ENCODE peak calls at places on chromosomes 3 and 15, in six cellular contexts. L is right cardiac atrium; H is NCI-H1105 treated with DMSO at 0.1 percent for 48 hours; Z is anterior cingulate cortex; R is GM04504; T is stimulated activated CD4-positive, alpha-beta T cell treated with anti-CD3 and anti-CD28 coated beads, Interleukin-4, amount 100 ng/mL, for 48 hours. I is an unnamed sample.

GRCh38 chr15:52257734-52258062 is 37.9 kb downstream of the MYO5C start:
- DNase-seq in Z (no peak), H (peak; percentile 9), L (no peak), T (no peak), R (peak; percentile 27), I (no peak)

GRCh38 chr3:24508423-24508839 is 13.8 kb upstream of the THRB start:
- DNase-seq in Z (no peak), L (no peak), T (no peak), R (no peak), H (no peak), I (no peak)

GRCh38 chr15:62066663-62067447 is at the start of gene C2CD4A:
- DNase-seq in L (peak; percentile 54), Z (no peak), T (peak; percentile 50), R (no peak), H (peak; percentile 91), I (peak; percentile 11)

GRCh38 chr3:38646630-38647029 is 2.9 kb downstream of the SCN5A start:
- DNase-seq in Z (no peak), R (no peak), T (no peak), L (no peak), H (no peak), I (no peak)

GRCh38 chr15:60973637-60974415 is 255.3 kb downstream of the RORA start:
- DNase-seq in R (no peak), L (no peak), T (no peak), H (no peak), Z (no peak), I (no peak)

GRCh38 chr3:124351430-124352142 is 359.7 kb upstream of the ROPN1 start:
- DNase-seq in R (peak; percentile 49), H (peak; percentile 62), Z (no peak), T (no peak), L (no peak), I (peak; percentile 17)

GRCh38 chr3:52742418-52743041 is 28.2 kb downstream of the NEK4 start:
- DNase-seq in H (no peak), R (no peak), T (no peak), L (no peak), Z (no peak), I (peak; percentile 13)

GRCh38 chr3:9770276-9770812 is 597 bp upstream of the CAMK1 start:
- DNase-seq in T (no peak), H (no peak), L (peak; percentile 93), R (no peak), Z (peak; percentile 59), I (no peak)

GRCh38 chr3:50194903-50195500 is 3.6 kb downstream of the GNAT1 start:
- DNase-seq in L (no peak), R (no peak), T (peak; percentile 16), Z (no peak), H (no peak), I (peak; percentile 72)

GRCh38 chr15:92809880-92810361 is 90.2 kb upstream of the CHD2 start:
- DNase-seq in R (no peak), T (no peak), Z (no peak), H (peak; percentile 37), L (peak; percentile 48), I (no peak)

GRCh38 chr3:10351013-10351735 is 30.3 kb upstream of the SEC13 start:
- DNase-seq in H (no peak), Z (no peak), R (no peak), L (no peak), T (no peak), I (no peak)

GRCh38 chr3:40249168-40249567 is 60.3 kb upstream of the EIF1B start:
- DNase-seq in H (no peak), L (peak; percentile 15), T (no peak), R (no peak), Z (no peak), I (no peak)

GRCh38 chr15:42118650-42119531 is 24.5 kb upstream of the PLA2G4D start:
- DNase-seq in R (no peak), H (peak; percentile 62), Z (no peak), T (no peak), L (no peak), I (no peak)

GRCh38 chr15:39657714-39658113 is 76.8 kb downstream of the THBS1 start:
- DNase-seq in L (no peak), R (no peak), H (no peak), T (no peak), Z (no peak), I (no peak)

GRCh38 chr15:43789409-43789808 is 2.7 kb upstream of the SERF2 start:
- DNase-seq in L (no peak), R (no peak), H (no peak), T (no peak), Z (no peak), I (no peak)

GRCh38 chr15:62848631-62849050 is 193.9 kb upstream of the TPM1 start:
- DNase-seq in R (no peak), T (no peak), Z (no peak), L (no peak), H (no peak), I (no peak)